ENCODE peak calls at places on chromosomes 13 and 19, in nine cellular contexts. J is AG04450; G is CD4-positive, CD25-positive, alpha-beta regulatory T cell; A is CD4-positive, alpha-beta memory T cell; Q is upper lobe of left lung; V is GM23338; D is cardiac muscle cell; M is WERI-Rb-1; R is transverse colon. L is an unnamed sample.

GRCh38 chr13:113796948-113797676 is 38.1 kb downstream of the TMEM255B start:
- DNase-seq in J (no peak), G (no peak), A (no peak), Q (peak), V (no peak), D (no peak), M (no peak), R (no peak), L (no peak)

GRCh38 chr13:25213716-25214115 is 41.6 kb upstream of the AMER2 start:
- DNase-seq in J (no peak), G (no peak), A (no peak), Q (no peak), V (no peak), D (no peak), M (no peak), R (no peak), L (no peak)

GRCh38 chr13:97751477-97751876 is 202.0 kb upstream of the IPO5 start:
- DNase-seq in J (no peak), G (no peak), A (no peak), Q (no peak), V (no peak), D (peak), M (no peak), R (no peak), L (no peak)

GRCh38 chr13:78604782-78605611 is 1.6 kb upstream of the POU4F1 start:
- DNase-seq in J (no peak), G (no peak), A (no peak), Q (no peak), V (peak), D (no peak), M (no peak), R (no peak), L (no peak)

GRCh38 chr19:277131-277530 is 14.1 kb downstream of the PLPP2 start:
- DNase-seq in J (no peak), G (no peak), A (no peak), Q (no peak), V (no peak), D (no peak), M (no peak), R (no peak), L (no peak)

GRCh38 chr19:17128820-17129219 is 53.2 kb downstream of the MYO9B start:
- DNase-seq in J (no peak), G (no peak), A (no peak), Q (no peak), V (no peak), D (no peak), M (no peak), R (no peak), L (no peak)

GRCh38 chr19:5018224-5019015 is 49.5 kb downstream of the KDM4B start:
- DNase-seq in J (no peak), G (no peak), A (no peak), Q (no peak), V (no peak), D (peak), M (no peak), R (no peak), L (peak)

GRCh38 chr13:64633948-64634347 is 2596.2 kb downstream of the PCDH9 start:
- DNase-seq in J (no peak), G (no peak), A (no peak), Q (no peak), V (no peak), D (no peak), M (no peak), R (no peak), L (no peak)

GRCh38 chr19:50501568-50502475 is 9.2 kb downstream of the JOSD2 start:
- DNase-seq in J (no peak), G (no peak), A (no peak), Q (no peak), V (no peak), D (no peak), M (no peak), R (no peak), L (no peak)

GRCh38 chr19:5963855-5964254 is 14.1 kb downstream of the RANBP3 start:
- DNase-seq in J (no peak), G (no peak), A (no peak), Q (no peak), V (no peak), D (no peak), M (no peak), R (no peak), L (no peak)

GRCh38 chr19:10593820-10594637 is 6.9 kb upstream of the AP1M2 start:
- DNase-seq in J (no peak), G (no peak), A (no peak), Q (no peak), V (no peak), D (no peak), M (no peak), R (peak), L (no peak)

GRCh38 chr19:6877766-6878165 is 9.6 kb upstream of the ADGRE1 start:
- DNase-seq in J (no peak), G (no peak), A (no peak), Q (no peak), V (no peak), D (no peak), M (no peak), R (no peak), L (no peak)

GRCh38 chr19:1533510-1534150 is 9.8 kb downstream of the PLK5 start:
- DNase-seq in J (no peak), G (no peak), A (no peak), Q (peak), V (no peak), D (no peak), M (peak), R (no peak), L (no peak)

GRCh38 chr19:44644391-44645016 is 794 bp downstream of the PVR start:
- DNase-seq in J (no peak), G (no peak), A (no peak), Q (no peak), V (peak), D (no peak), M (peak), R (peak), L (no peak)

GRCh38 chr19:18764591-18765051 is 26.5 kb downstream of the COMP start:
- DNase-seq in J (no peak), G (no peak), A (no peak), Q (no peak), V (no peak), D (no peak), M (no peak), R (no peak), L (no peak)

GRCh38 chr19:2478324-2478755 is 2.4 kb downstream of the GADD45B start:
- DNase-seq in J (no peak), G (peak), A (peak), Q (peak), V (peak), D (peak), M (no peak), R (peak), L (no peak)

GRCh38 chr13:111337206-111337605 is 16.8 kb downstream of the TEX29 start:
- DNase-seq in J (peak), G (no peak), A (no peak), Q (no peak), V (no peak), D (peak), M (no peak), R (no peak), L (peak)

GRCh38 chr19:7898967-7899366 is 4.7 kb upstream of the MAP2K7 start:
- DNase-seq in J (no peak), G (no peak), A (no peak), Q (no peak), V (no peak), D (no peak), M (no peak), R (peak), L (no peak)

GRCh38 chr13:108276060-108276459 is 6.5 kb downstream of the TNFSF13B start:
- DNase-seq in J (no peak), G (no peak), A (no peak), Q (no peak), V (no peak), D (peak), M (no peak), R (no peak), L (no peak)

GRCh38 chr19:45470147-45471081 is 2.6 kb downstream of the FOSB start:
- DNase-seq in J (no peak), G (peak), A (no peak), Q (peak), V (no peak), D (peak), M (no peak), R (peak), L (peak)

GRCh38 chr13:23754506-23754905 is 134.7 kb downstream of the MIPEP start:
- DNase-seq in J (no peak), G (no peak), A (peak), Q (no peak), V (no peak), D (no peak), M (no peak), R (no peak), L (no peak)

GRCh38 chr13:48741377-48741776 is 87.6 kb downstream of the CYSLTR2 start:
- DNase-seq in J (no peak), G (no peak), A (no peak), Q (no peak), V (no peak), D (peak), M (no peak), R (no peak), L (peak)

GRCh38 chr19:1523412-1524205 is at the start of gene PLK5:
- DNase-seq in J (no peak), G (no peak), A (no peak), Q (no peak), V (peak), D (no peak), M (no peak), R (no peak), L (no peak)

GRCh38 chr13:80341771-80342271 is 895 bp upstream of the SPRY2 start:
- DNase-seq in J (no peak), G (no peak), A (no peak), Q (no peak), V (peak), D (peak), M (peak), R (peak), L (peak)

GRCh38 chr19:45049073-45049736 is 10.4 kb downstream of the CLASRP start:
- DNase-seq in J (no peak), G (no peak), A (no peak), Q (no peak), V (no peak), D (no peak), M (no peak), R (no peak), L (no peak)

GRCh38 chr13:51221674-51222509 is at the start of gene FAM124A:
- DNase-seq in J (no peak), G (peak), A (peak), Q (peak), V (peak), D (peak), M (peak), R (peak), L (no peak)

GRCh38 chr13:19981685-19982238 is 23.2 kb downstream of the ZMYM2 start:
- DNase-seq in J (no peak), G (no peak), A (no peak), Q (no peak), V (no peak), D (no peak), M (no peak), R (no peak), L (no peak)

GRCh38 chr13:64480648-64481047 is 2749.5 kb downstream of the PCDH9 start:
- DNase-seq in J (no peak), G (no peak), A (no peak), Q (no peak), V (no peak), D (peak), M (no peak), R (no peak), L (no peak)

GRCh38 chr13:69496951-69497350 is 610.7 kb upstream of the ATXN8OS start:
- DNase-seq in J (no peak), G (no peak), A (no peak), Q (no peak), V (no peak), D (no peak), M (no peak), R (no peak), L (no peak)

GRCh38 chr19:44611812-44612295 is 1.5 kb upstream of the IGSF23 start:
- DNase-seq in J (no peak), G (no peak), A (no peak), Q (no peak), V (no peak), D (no peak), M (no peak), R (no peak), L (no peak)

GRCh38 chr19:32969549-32969948 is 2.2 kb downstream of the CEP89 start:
- DNase-seq in J (no peak), G (no peak), A (no peak), Q (peak), V (no peak), D (no peak), M (no peak), R (no peak), L (no peak)
- H3K4me3 ChIP-seq in J (no peak), G (no peak), A (no peak), Q (no peak), V (no peak), D (no peak), M (no peak), R (no peak), L (no peak)

GRCh38 chr13:100650321-100650720 is 24.3 kb downstream of the TMTC4 start:
- DNase-seq in J (no peak), G (no peak), A (no peak), Q (no peak), V (no peak), D (no peak), M (no peak), R (no peak), L (no peak)

GRCh38 chr13:100648354-100648753 is 26.2 kb downstream of the TMTC4 start:
- DNase-seq in J (no peak), G (no peak), A (no peak), Q (no peak), V (no peak), D (no peak), M (no peak), R (no peak), L (no peak)

GRCh38 chr13:100657881-100658315 is 16.7 kb downstream of the TMTC4 start:
- DNase-seq in J (no peak), G (no peak), A (no peak), Q (no peak), V (no peak), D (no peak), M (no peak), R (no peak), L (no peak)

GRCh38 chr13:100646871-100647270 is 27.7 kb downstream of the TMTC4 start:
- DNase-seq in J (no peak), G (no peak), A (no peak), Q (no peak), V (no peak), D (no peak), M (no peak), R (no peak), L (no peak)

GRCh38 chr13:100652510-100652909 is 22.1 kb downstream of the TMTC4 start:
- DNase-seq in J (no peak), G (no peak), A (no peak), Q (no peak), V (no peak), D (no peak), M (no peak), R (no peak), L (no peak)
- H3K4me3 ChIP-seq in J (no peak), G (no peak), A (no peak), Q (no peak), V (no peak), D (no peak), M (no peak), R (no peak), L (no peak)

DNA sequence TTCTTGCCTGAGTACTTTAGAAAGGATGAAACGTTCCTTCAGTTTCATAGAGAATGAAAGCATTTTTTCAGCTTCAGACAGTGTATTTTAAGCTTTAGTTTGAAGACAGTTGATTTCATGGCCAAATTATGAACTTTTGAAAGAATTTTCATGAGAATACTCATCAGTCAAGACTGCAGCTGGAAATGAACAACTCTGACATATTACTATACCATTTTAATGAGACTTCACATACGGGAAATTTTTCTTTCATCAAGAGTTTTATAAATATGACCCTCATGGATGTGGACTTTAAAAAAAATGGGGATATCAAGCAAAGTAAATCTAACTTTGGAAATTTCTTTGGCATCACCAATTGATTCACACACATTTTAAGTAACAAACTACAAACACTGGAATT is 6.4 kb downstream of the LATS2 start:
- DNase-seq in J (no peak), G (no peak), A (no peak), Q (no peak), V (no peak), D (no peak), M (no peak), R (no peak), L (no peak)
- H3K4me3 ChIP-seq in J (no peak), G (no peak), A (no peak), Q (no peak), V (no peak), D (no peak), M (no peak), R (no peak), L (no peak)

DNA sequence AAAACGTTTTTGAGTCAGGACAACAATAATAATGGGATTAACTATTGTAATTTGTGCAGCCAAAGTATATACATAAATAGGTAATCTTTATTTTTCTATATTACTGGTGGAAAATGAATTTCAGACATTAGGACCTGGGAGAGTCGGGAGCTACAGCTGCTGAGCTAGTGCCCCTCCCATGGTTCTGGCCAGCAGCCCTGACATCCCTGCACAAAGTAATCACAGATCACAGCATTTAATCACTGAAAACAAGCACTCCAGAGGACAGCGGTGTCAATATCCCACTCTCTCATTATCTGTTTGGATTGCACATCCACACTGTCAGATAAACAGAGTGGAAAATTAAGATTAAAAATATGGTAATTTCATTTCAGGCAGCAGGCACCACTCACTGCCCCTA is 254.0 kb upstream of the SOX21 start:
- DNase-seq in J (no peak), G (no peak), A (no peak), Q (no peak), V (no peak), D (no peak), M (peak), R (no peak), L (no peak)
- H3K4me3 ChIP-seq in J (no peak), G (no peak), A (no peak), Q (no peak), V (peak), D (no peak), M (no peak), R (no peak), L (no peak)

DNA sequence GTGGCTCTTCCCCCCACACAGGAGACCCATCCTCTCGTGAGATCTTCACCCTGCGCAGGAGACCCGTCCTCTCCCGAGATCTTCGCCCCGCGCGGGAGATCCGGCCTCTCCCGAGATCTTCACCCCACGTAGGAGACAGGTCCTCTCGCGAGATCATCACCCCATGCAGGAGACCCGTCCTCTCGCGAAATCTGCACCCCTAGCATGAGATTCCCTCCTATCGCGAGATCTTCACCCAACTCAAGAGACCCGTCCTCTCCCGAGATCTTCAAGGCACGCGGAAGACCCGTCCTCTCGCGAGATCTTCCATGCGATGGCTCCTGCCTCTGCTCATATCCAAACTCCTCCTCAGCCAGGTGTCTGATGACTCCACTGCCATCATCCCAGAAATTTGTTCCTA is 24.3 kb downstream of the LAIR2 start:
- DNase-seq in J (no peak), G (no peak), A (no peak), Q (no peak), V (no peak), D (no peak), M (no peak), R (no peak), L (no peak)
- H3K4me3 ChIP-seq in J (no peak), G (no peak), A (no peak), Q (no peak), V (no peak), D (no peak), M (no peak), R (no peak), L (no peak)

GRCh38 chr13:110326263-110326904 is 19.3 kb downstream of the COL4A2 start:
- DNase-seq in J (no peak), G (no peak), A (no peak), Q (no peak), V (no peak), D (no peak), M (no peak), R (no peak), L (no peak)

GRCh38 chr13:110329798-110330461 is 22.8 kb downstream of the COL4A2 start:
- DNase-seq in J (no peak), G (no peak), A (no peak), Q (no peak), V (no peak), D (peak), M (no peak), R (no peak), L (peak)

GRCh38 chr13:110329258-110329657 is 22.2 kb downstream of the COL4A2 start:
- DNase-seq in J (no peak), G (no peak), A (no peak), Q (no peak), V (no peak), D (no peak), M (no peak), R (no peak), L (peak)

GRCh38 chr13:110328509-110328908 is 21.4 kb downstream of the COL4A2 start:
- DNase-seq in J (no peak), G (no peak), A (no peak), Q (no peak), V (no peak), D (no peak), M (no peak), R (no peak), L (no peak)

DNA sequence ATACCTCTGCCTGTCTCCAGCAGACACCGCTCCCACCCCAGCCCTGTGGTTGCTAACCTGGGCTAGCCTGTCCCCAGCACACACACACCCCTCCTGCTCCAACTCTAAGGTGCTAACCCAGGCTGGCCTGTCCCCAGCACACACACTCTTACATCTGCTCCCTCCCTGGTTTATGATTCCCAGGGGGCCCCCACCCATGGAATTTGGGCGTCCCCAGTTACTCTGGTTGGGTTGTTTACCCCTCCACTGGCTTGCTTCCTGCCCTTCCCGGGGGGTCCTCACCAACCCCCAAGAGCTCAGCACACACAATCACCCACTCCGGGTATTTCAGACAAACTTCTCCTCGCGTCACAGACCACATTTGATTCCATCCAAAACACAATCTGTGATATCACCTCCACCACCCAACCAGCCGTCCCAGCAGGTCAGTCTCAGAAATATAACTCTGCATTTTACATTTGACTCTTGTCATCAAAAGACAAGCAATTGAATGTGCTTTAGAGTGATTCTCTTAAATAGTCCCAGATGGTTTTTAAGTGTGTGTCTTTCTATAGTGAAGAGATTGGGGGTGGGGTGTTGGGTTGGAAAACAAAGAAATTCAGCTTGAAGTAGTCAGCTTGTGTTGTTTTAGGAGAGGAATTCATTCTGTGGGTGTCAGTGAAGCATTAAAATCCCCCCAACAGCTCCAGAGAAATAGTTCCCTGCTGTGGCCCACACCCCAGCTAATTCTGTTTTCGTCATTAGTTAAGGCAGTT is 20.1 kb downstream of the COL4A2 start:
- DNase-seq in J (no peak), G (no peak), A (no peak), Q (no peak), V (peak), D (no peak), M (no peak), R (no peak), L (peak)
- H3K4me3 ChIP-seq in J (no peak), G (no peak), A (no peak), Q (no peak), V (peak), D (no peak), M (no peak), R (no peak), L (no peak)

GRCh38 chr13:75788494-75788991 is 152.4 kb downstream of the LMO7 start:
- DNase-seq in J (peak), G (no peak), A (no peak), Q (no peak), V (no peak), D (peak), M (no peak), R (peak), L (peak)
- H3K4me3 ChIP-seq in J (no peak), G (no peak), A (no peak), Q (no peak), V (no peak), D (no peak), M (no peak), R (no peak), L (no peak)

GRCh38 chr19:48795055-48795854 is 15.6 kb downstream of the BCAT2 start:
- DNase-seq in J (peak), G (peak), A (peak), Q (peak), V (peak), D (peak), M (peak), R (peak), L (peak)
- H3K4me3 ChIP-seq in J (peak), G (peak), A (peak), Q (peak), V (peak), D (peak), M (peak), R (peak), L (peak)